ENCODE peak calls at places on chromosomes 3 and 15, in five cellular contexts. Y is fibroblast of mammary gland, N is AG09319, R is lower leg skin, S is AG09309. F is an unnamed sample.

GRCh38 chr3:72161870-72162617 is 377.1 kb upstream of the PROK2 start:
- DNase-seq in R (no peak), Y (peak), N (no peak), S (no peak), F (no peak)

GRCh38 chr15:51842852-51843737 is 13.6 kb downstream of the TMOD3 start:
- DNase-seq in S (no peak), Y (peak), N (no peak), R (no peak), F (no peak)

GRCh38 chr15:88918738-88919137 is 5.6 kb upstream of the MFGE8 start:
- DNase-seq in S (peak), Y (peak), N (peak), R (peak), F (no peak)

GRCh38 chr3:112635674-112636073 is 5.3 kb downstream of the CCDC80 start:
- DNase-seq in N (no peak), R (no peak), S (peak), Y (peak), F (no peak)

GRCh38 chr3:127867412-127867811 is 45.1 kb upstream of the MGLL start:
- DNase-seq in N (no peak), Y (no peak), R (no peak), S (no peak), F (no peak)

GRCh38 chr3:96700322-96701315 is 113.8 kb upstream of the EPHA6 start:
- DNase-seq in S (no peak), Y (no peak), N (no peak), R (no peak), F (no peak)

GRCh38 chr15:85045615-85046014 is 64.0 kb downstream of the PDE8A start:
- DNase-seq in R (no peak), N (no peak), Y (no peak), S (no peak), F (no peak)

GRCh38 chr15:100891316-100892012 is 11.8 kb downstream of the ALDH1A3 start:
- DNase-seq in R (no peak), Y (no peak), N (no peak), S (no peak), F (no peak)

GRCh38 chr15:57153140-57153539 is 223.2 kb upstream of the CGNL1 start:
- DNase-seq in S (no peak), N (no peak), Y (peak), R (no peak), F (no peak)

GRCh38 chr15:81747477-81747876 is 298.3 kb downstream of the MEX3B start:
- DNase-seq in S (no peak), N (no peak), Y (no peak), R (no peak), F (no peak)

GRCh38 chr3:16831846-16832245 is 52.9 kb upstream of the PLCL2 start:
- DNase-seq in S (no peak), R (no peak), N (no peak), Y (no peak), F (no peak)

GRCh38 chr3:128727996-128728395 is 2.0 kb downstream of the RAB7A start:
- DNase-seq in S (no peak), N (no peak), R (no peak), Y (peak), F (no peak)

GRCh38 chr15:67902579-67902979 is 62.7 kb upstream of the RNU6-1 start:
- DNase-seq in R (no peak), Y (no peak), S (no peak), N (no peak), F (no peak)

GRCh38 chr3:142844339-142844977 is 44.4 kb downstream of the PCOLCE2 start:
- DNase-seq in N (no peak), R (no peak), Y (peak), S (peak), F (no peak)

GRCh38 chr3:59774613-59775012 is 724.8 kb upstream of the CFAP20DC start:
- DNase-seq in S (peak), N (peak), R (no peak), Y (peak), F (no peak)

GRCh38 chr15:49040151-49040550 is 6.1 kb downstream of the SECISBP2L start:
- DNase-seq in S (no peak), Y (no peak), R (no peak), N (no peak), F (no peak)

GRCh38 chr3:113002676-113003075 is 11.9 kb downstream of the GTPBP8 start:
- DNase-seq in S (no peak), N (no peak), Y (no peak), R (no peak), F (no peak)

GRCh38 chr15:74053941-74054529 is 28.3 kb downstream of the GOLGA6A start:
- DNase-seq in S (peak), R (peak), N (peak), Y (peak), F (no peak)

GRCh38 chr3:107938128-107938527 is 152.7 kb downstream of the CD47 start:
- DNase-seq in N (no peak), S (peak), Y (peak), R (no peak), F (no peak)

GRCh38 chr3:159987291-159987711 is 1.3 kb upstream of the IL12A start:
- DNase-seq in N (no peak), Y (peak), S (no peak), R (no peak), F (no peak)

GRCh38 chr3:174204765-174205164 is 654.4 kb upstream of the NAALADL2 start:
- DNase-seq in S (no peak), N (no peak), Y (no peak), R (no peak), F (no peak)

GRCh38 chr15:74754593-74755215 is 6.1 kb downstream of the CYP1A2 start:
- DNase-seq in Y (no peak), R (no peak), S (no peak), N (no peak), F (no peak)

GRCh38 chr3:66499881-66500574 is 794 bp downstream of the LRIG1 start:
- DNase-seq in Y (no peak), S (no peak), R (no peak), N (no peak), F (no peak)

GRCh38 chr15:70424937-70425411 is 327.3 kb upstream of the TLE3 start:
- DNase-seq in S (no peak), Y (no peak), R (no peak), N (no peak), F (no peak)

GRCh38 chr3:180804871-180805430 is 107.5 kb upstream of the FXR1 start:
- DNase-seq in Y (peak), S (no peak), N (no peak), R (no peak), F (no peak)

GRCh38 chr3:25863011-25863415 is 73.1 kb downstream of the OXSM start:
- DNase-seq in Y (no peak), S (no peak), R (no peak), N (no peak), F (no peak)

GRCh38 chr3:122678496-122678895 is 2.1 kb upstream of the PARP14 start:
- DNase-seq in R (peak), N (no peak), S (no peak), Y (no peak), F (no peak)

GRCh38 chr3:186352369-186352768 is 9.7 kb downstream of the DGKG start:
- DNase-seq in Y (no peak), S (no peak), R (no peak), N (no peak), F (no peak)

GRCh38 chr15:64246364-64247189 is 83.8 kb upstream of the PPIB start:
- DNase-seq in N (peak), S (peak), Y (peak), R (no peak), F (no peak)

GRCh38 chr3:171255236-171255806 is 204.9 kb downstream of the TNIK start:
- DNase-seq in R (no peak), Y (no peak), N (no peak), S (no peak), F (no peak)

GRCh38 chr3:193061157-193061556 is 143.5 kb upstream of the MB21D2 start:
- DNase-seq in N (no peak), R (no peak), Y (no peak), S (no peak), F (no peak)

GRCh38 chr3:161171113-161171512 is 50.0 kb upstream of the NMD3 start:
- DNase-seq in Y (peak), R (peak), N (peak), S (peak), F (no peak)

GRCh38 chr3:161175506-161175905 is 45.6 kb upstream of the NMD3 start:
- DNase-seq in N (no peak), Y (no peak), S (no peak), R (no peak), F (no peak)

GRCh38 chr3:161166051-161166450 is 55.1 kb upstream of the NMD3 start:
- DNase-seq in N (no peak), S (no peak), Y (no peak), R (no peak), F (no peak)

DNA sequence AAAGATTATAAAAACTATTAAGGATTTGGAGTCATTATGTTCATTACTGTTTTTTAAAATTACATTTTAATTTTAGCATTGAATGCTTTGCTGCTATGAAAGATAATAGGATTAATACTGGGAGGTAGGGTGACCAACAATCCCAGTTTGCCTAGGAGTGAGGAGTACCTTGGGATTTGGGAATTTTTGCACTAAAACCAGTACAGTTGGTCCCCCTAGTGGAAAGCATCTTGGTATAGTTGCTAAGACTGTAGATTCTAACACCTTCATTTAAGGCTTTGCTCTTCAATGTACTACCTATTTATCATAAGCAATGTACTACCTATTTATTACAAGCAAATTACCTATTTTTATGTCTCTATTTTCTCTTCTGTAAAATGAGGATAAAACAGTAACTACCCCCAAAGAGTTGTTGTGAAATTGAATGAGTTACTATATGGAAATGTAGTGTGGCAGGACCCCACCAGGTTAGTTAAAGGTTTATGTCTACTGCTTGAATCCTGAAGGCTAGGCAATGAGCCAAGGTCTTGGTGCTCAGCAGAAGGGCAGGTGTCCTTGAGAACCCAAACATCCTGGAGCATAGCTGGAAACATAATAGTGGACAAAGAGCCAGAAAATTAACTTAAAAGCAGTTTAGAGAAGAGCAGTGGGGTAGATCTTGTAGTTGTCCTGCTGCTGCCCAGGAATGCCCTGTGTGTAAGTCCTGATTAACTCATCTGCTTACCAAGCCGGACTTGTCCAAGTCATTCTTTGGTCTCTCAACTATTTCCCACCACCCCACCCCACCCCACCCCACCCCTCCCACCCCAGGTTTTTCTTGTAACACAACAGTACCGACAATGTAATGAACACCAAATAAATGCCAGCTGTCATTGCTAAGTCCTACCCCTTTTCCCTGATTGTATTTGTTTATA is 49.2 kb upstream of the NMD3 start:
- DNase-seq in S (no peak), R (no peak), Y (peak), N (no peak), F (no peak)
- TF ChIP-seq CTCF in S (peak), R (no peak), Y (peak), N (peak), F (peak)

GRCh38 chr3:52054689-52055511 is 1.5 kb downstream of the DUSP7 start:
- DNase-seq in Y (no peak), N (no peak), R (no peak), S (no peak), F (no peak)

GRCh38 chr3:52051444-52051843 is 4.9 kb downstream of the DUSP7 start:
- DNase-seq in S (no peak), R (no peak), N (no peak), Y (no peak), F (no peak)

GRCh38 chr3:52050571-52050970 is 5.8 kb downstream of the DUSP7 start:
- DNase-seq in R (no peak), S (no peak), N (no peak), Y (no peak), F (no peak)

GRCh38 chr3:52053307-52054304 is 2.8 kb downstream of the DUSP7 start:
- DNase-seq in S (no peak), N (no peak), R (peak), Y (peak), F (no peak)

DNA sequence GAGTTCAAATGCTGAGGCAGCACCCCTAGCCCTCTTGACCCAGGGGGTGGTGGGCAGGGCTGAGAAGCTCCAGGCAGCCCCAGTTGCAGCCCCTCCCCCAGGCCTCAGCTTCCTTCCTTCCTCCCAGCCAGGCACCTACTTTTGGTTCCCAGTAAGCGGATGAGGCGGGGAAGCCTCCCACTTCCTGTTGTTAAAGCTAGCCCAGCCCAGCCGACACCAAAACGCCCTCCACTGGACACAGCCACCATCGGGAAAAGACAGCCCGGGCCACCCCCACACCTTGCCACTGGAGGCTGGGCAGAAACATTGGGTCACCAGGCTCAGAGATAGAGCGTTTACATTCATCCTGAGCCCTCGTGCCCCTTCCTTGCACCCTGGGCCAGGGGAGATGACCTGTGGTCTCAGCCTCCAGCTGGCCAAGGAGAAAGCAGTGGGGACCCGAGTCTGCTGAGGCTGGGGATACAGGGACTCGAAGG is 3.5 kb downstream of the DUSP7 start:
- DNase-seq in Y (peak), S (peak), R (peak), N (peak), F (no peak)
- TF ChIP-seq CTCF in Y (peak), S (peak), R (no peak), N (peak), F (peak)

DNA sequence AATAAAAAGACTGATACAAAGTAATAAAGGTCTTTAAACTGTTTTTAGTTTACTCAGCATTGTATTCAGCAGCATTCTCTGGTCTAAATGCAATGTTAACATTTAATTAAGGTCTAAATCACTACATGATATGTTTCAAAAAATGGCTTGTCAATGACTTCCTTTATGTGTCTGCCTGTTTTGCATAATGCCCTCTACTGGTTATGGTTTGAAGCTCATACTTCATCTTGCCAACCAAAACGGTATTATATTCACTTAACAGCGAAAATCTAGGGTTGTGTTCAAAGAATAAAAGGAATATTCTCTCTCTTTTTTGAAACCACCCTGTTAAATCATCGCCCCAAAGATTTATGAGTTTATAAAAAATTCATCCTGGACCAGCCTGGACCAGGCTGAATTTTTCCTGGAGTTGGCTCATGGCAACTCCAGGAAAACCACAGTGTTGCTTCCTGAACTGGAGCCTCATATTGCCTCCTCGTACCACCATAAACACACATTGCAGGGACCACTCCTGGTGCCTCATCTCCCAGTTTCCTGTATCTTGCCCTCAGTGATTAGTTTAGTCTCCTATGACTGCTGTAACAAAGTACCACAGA is 6.7 kb upstream of the NCEH1 start:
- DNase-seq in S (no peak), Y (peak), N (no peak), R (no peak), F (no peak)
- TF ChIP-seq CTCF in S (peak), Y (peak), N (peak), R (no peak), F (peak)

DNA sequence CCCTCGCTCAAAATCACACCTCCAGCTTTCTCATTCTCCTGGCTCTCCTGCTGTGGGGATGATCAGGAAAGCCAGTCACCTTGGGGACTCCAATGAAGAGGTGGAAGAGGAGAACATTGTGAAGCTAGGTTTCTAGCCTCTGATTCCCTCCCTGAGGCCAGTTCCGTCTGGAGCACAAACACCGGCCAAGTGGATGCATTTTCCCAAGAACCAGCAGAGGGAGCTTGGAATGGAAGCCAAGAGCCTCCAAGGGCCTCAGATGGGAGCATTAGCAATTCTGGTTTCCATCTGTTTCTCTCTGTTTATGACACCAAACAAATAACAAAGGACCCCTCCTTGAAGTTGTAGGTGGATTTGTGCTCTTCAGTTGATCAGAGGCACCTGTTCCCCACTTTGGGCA is 40.6 kb upstream of the NMNAT3 start:
- DNase-seq in Y (peak), R (no peak), N (peak), S (peak), F (no peak)
- TF ChIP-seq CTCF in Y (peak), R (no peak), N (peak), S (peak), F (peak)

GRCh38 chr3:141659821-141660597 is 78.1 kb upstream of the RNF7 start:
- DNase-seq in N (no peak), S (no peak), R (no peak), Y (no peak), F (peak)
- TF ChIP-seq CTCF in N (no peak), S (no peak), R (no peak), Y (no peak), F (no peak)

GRCh38 chr3:132722165-132723023 is at the start of gene NPHP3:
- DNase-seq in Y (peak), S (peak), N (peak), R (peak), F (peak)
- TF ChIP-seq CTCF in Y (no peak), S (no peak), N (no peak), R (no peak), F (peak)

GRCh38 chr3:69325151-69325550 is 60.7 kb downstream of the FRMD4B start:
- DNase-seq in N (no peak), S (no peak), R (no peak), Y (no peak), F (peak)
- TF ChIP-seq CTCF in N (no peak), S (no peak), R (no peak), Y (no peak), F (no peak)

GRCh38 chr3:146747051-146747450 is 141.9 kb upstream of the PLSCR5 start:
- DNase-seq in Y (no peak), R (no peak), S (no peak), N (no peak), F (no peak)

GRCh38 chr3:146746190-146746589 is 141.0 kb upstream of the PLSCR5 start:
- DNase-seq in S (peak), R (no peak), N (no peak), Y (peak), F (no peak)

GRCh38 chr3:146750196-146750595 is 145.1 kb upstream of the PLSCR5 start:
- DNase-seq in S (no peak), N (no peak), R (no peak), Y (peak), F (no peak)

DNA sequence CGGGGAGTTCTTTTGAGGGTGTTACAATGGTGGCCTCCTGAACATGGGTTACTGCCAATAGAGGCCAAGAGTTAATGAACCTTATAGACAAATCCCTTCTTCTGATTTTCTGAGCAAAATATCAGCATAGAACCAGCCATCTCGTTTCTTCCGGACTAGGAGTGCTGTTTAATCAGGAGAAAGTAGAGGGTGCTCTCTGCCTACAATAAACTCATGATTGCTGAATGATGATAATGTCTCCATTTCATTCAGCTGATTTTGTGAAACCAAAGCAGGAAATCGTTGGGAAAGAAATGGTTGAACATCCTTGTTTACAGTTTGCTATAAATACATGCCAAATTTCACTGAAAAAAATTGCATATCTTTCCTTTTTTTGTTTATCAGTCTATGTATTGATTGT is 142.8 kb upstream of the PLSCR5 start:
- DNase-seq in Y (peak), S (peak), R (no peak), N (peak), F (no peak)
- TF ChIP-seq CTCF in Y (peak), S (peak), R (no peak), N (peak), F (peak)

F was measured in type B pancreatic cell.